ENCODE peak calls at places on chromosome 12, in seven cellular contexts. I is neural progenitor cell, Y is GM23248, W is PC-3, T is GM23338, J is HCT116, L is hepatocyte. V is an unnamed sample.

GRCh38 chr12:121792607-121793500 is 634 bp downstream of the RHOF start:
- DNase-seq in I (no peak), Y (no peak), W (peak; percentile 36), T (peak; percentile 67), J (no peak), L (peak; percentile 80), V (no peak)

GRCh38 chr12:32124637-32125036 is 18.0 kb downstream of the BICD1 start:
- DNase-seq in I (peak; percentile 9), Y (no peak), W (no peak), T (peak; percentile 47), J (no peak), L (no peak), V (no peak)

GRCh38 chr12:67991158-67991557 is 1.9 kb downstream of the IFNG-AS1 start:
- DNase-seq in I (no peak), Y (no peak), W (no peak), T (no peak), J (no peak), L (no peak), V (peak; percentile 81)

GRCh38 chr12:2925322-2925995 is 33.7 kb upstream of the TEAD4 start:
- DNase-seq in I (no peak), Y (peak; percentile 68), W (peak; percentile 40), T (no peak), J (no peak), L (no peak), V (no peak)

GRCh38 chr12:53211476-53212381 is 4.7 kb upstream of the ITGB7 start:
- DNase-seq in I (peak; percentile 54), Y (no peak), W (no peak), T (peak; percentile 69), J (no peak), L (no peak), V (no peak)

GRCh38 chr12:102093319-102093718 is 26.6 kb downstream of the NUP37 start:
- DNase-seq in I (no peak), Y (peak; percentile 53), W (no peak), T (no peak), J (no peak), L (no peak), V (no peak)

GRCh38 chr12:53752192-53752601 is 418 bp upstream of the CISTR start:
- DNase-seq in I (no peak), Y (no peak), W (no peak), T (no peak), J (no peak), L (no peak), V (no peak)

GRCh38 chr12:116564080-116564479 is 4.9 kb downstream of the MAP1LC3B2 start:
- DNase-seq in I (no peak), Y (no peak), W (no peak), T (no peak), J (no peak), L (no peak), V (no peak)

GRCh38 chr12:116053479-116054195 is 223.9 kb downstream of the MED13L start:
- DNase-seq in I (no peak), Y (peak; percentile 79), W (peak; percentile 27), T (no peak), J (no peak), L (peak; percentile 40), V (no peak)

GRCh38 chr12:90460681-90461080 is 494.3 kb downstream of the CCER1 start:
- DNase-seq in I (no peak), Y (peak; percentile 15), W (no peak), T (no peak), J (no peak), L (no peak), V (no peak)

GRCh38 chr12:124916370-124917134 is 2.1 kb upstream of the UBC start:
- DNase-seq in I (peak; percentile 52), Y (peak; percentile 99), W (peak; percentile 99), T (peak; percentile 46), J (peak; percentile 90), L (peak; percentile 88), V (peak; percentile 48)

GRCh38 chr12:62621239-62621638 is 154.6 kb downstream of the MON2 start:
- DNase-seq in I (no peak), Y (no peak), W (no peak), T (no peak), J (no peak), L (no peak), V (no peak)

GRCh38 chr12:69252033-69252432 is 12.7 kb downstream of the CPSF6 start:
- DNase-seq in I (peak; percentile 11), Y (peak; percentile 51), W (no peak), T (no peak), J (no peak), L (no peak), V (no peak)

GRCh38 chr12:122643207-122643805 is 59.9 kb downstream of the HCAR2 start:
- DNase-seq in I (peak; percentile 52), Y (no peak), W (no peak), T (no peak), J (no peak), L (no peak), V (no peak)

GRCh38 chr12:12019881-12020280 is 50.9 kb upstream of the BCL2L14 start:
- DNase-seq in I (no peak), Y (no peak), W (no peak), T (no peak), J (no peak), L (peak; percentile 23), V (no peak)

GRCh38 chr12:67431436-67432049 is 162.4 kb downstream of the CAND1 start:
- DNase-seq in I (no peak), Y (peak; percentile 75), W (no peak), T (no peak), J (no peak), L (no peak), V (no peak)

GRCh38 chr12:125683748-125684381 is 618.6 kb downstream of the AACS start:
- DNase-seq in I (peak; percentile 87), Y (no peak), W (no peak), T (peak; percentile 94), J (no peak), L (peak; percentile 75), V (no peak)

GRCh38 chr12:94712852-94713545 is 62.6 kb upstream of the TMCC3 start:
- DNase-seq in I (no peak), Y (no peak), W (no peak), T (no peak), J (no peak), L (no peak), V (no peak)

GRCh38 chr12:69254046-69254445 is 14.7 kb downstream of the CPSF6 start:
- DNase-seq in I (peak; percentile 51), Y (peak; percentile 70), W (peak; percentile 65), T (peak; percentile 79), J (peak; percentile 33), L (peak; percentile 41), V (peak; percentile 77)

GRCh38 chr12:104285740-104286537 is 17.6 kb upstream of the EID3 start:
- DNase-seq in I (no peak), Y (no peak), W (peak; percentile 94), T (no peak), J (peak; percentile 42), L (peak; percentile 28), V (no peak)

GRCh38 chr12:51183816-51184215 is 10.9 kb upstream of the TFCP2 start:
- DNase-seq in I (no peak), Y (peak; percentile 21), W (peak; percentile 1), T (peak; percentile 20), J (no peak), L (peak; percentile 61), V (no peak)

GRCh38 chr12:112555621-112556233 is 137.0 kb downstream of the PTPN11 start:
- DNase-seq in I (no peak), Y (no peak), W (peak; percentile 22), T (peak; percentile 49), J (no peak), L (no peak), V (no peak)

GRCh38 chr12:53949631-53950440 is 4.9 kb upstream of the HOXC12 start:
- DNase-seq in I (no peak), Y (no peak), W (no peak), T (peak; percentile 81), J (no peak), L (no peak), V (no peak)

GRCh38 chr12:104168596-104168995 is 30.6 kb upstream of the NFYB start:
- DNase-seq in I (no peak), Y (no peak), W (no peak), T (no peak), J (no peak), L (no peak), V (no peak)

GRCh38 chr12:15982471-15982870 is 71.3 kb downstream of the DERA start:
- DNase-seq in I (no peak), Y (peak; percentile 74), W (peak; percentile 46), T (peak; percentile 43), J (no peak), L (peak; percentile 28), V (no peak)

GRCh38 chr12:84148335-84148734 is 764.3 kb downstream of the SLC6A15 start:
- DNase-seq in I (no peak), Y (no peak), W (no peak), T (no peak), J (no peak), L (no peak), V (no peak)
- TF ChIP-seq EZH2phosphoT487 in I (no peak), Y (no peak), W (no peak), T (no peak), J (no peak), L (no peak), V (no peak)

DNA sequence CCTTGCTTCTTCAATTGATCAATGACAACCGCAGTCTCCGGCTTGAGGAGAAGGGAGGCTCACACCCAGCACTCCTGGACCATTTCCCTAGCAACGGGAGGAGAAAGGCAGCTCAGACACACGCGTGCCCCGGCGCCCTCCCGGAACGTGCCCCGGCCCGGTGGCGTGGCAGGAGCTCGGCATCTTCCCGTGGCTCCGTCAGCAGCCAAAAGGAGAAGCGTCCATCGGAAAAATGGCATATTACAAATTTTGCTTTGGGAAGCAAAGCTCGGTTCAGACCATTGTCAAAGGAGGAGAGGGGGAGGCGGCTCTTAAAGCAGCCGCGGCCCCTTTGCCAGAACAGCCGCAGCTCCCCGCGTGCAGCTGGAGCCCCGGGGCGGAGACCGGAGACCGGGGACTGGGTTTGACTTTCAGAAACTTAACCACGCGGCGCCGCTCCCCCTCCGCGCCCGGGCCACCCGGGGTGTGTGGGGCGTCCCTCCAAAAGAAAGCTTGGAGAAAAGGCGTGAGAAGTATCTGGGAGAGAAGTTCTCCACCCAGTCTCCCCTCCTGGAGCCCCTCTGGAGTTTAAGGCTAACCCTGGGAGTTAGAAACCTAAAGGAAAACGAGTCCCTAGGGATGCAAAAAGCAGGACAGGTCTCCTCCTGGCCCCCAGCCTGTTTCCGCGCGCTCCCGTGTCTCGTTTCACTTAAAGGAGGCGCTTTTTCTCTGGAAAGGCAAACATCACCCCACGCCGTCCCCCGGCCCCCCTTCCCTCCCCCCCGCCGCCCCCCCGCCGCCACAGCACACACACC is 532 bp downstream of the PPFIA2 start:
- DNase-seq in I (peak; percentile 57), Y (peak; percentile 41), W (no peak), T (peak; percentile 77), J (no peak), L (peak; percentile 54), V (peak; percentile 67)
- TF ChIP-seq EZH2 in I (no peak), Y (no peak), W (no peak), T (no peak), J (no peak), L (no peak), V (no peak)

GRCh38 chr12:26319511-26319910 is 124.1 kb downstream of the SSPN start:
- DNase-seq in I (no peak), Y (peak; percentile 99), W (peak; percentile 77), T (no peak), J (no peak), L (peak; percentile 54), V (no peak)
- TF ChIP-seq EZH2phosphoT487 in I (no peak), Y (no peak), W (no peak), T (no peak), J (no peak), L (no peak), V (no peak)

DNA sequence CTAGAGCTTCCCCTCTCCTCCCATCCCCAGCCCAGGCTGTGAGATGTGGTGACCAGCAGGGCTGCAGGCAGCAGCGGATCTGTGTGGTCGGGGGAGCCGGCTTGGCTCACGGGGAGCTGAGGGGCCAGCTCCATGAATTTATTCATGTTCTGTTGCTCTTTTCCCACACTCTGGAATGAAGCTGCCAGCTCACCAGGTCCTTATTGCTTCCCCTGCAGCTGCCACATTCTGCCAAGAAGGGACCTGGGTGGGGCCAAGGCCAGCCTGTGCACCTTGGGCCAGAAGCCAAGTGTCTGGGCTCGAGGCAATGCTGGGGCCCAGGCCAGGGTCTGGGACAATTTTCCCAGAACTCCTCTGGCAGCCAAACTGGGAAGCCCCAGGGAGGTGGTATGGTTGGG is 2.5 kb upstream of the C1QL4 start:
- DNase-seq in I (peak; percentile 45), Y (no peak), W (no peak), T (peak; percentile 69), J (no peak), L (no peak), V (no peak)
- TF ChIP-seq EZH2 in I (no peak), Y (no peak), W (no peak), T (no peak), J (no peak), L (no peak), V (no peak)